ENCODE peak calls at places on chromosomes 16 and 17, in nine cellular contexts. X, A, O, K, B, Z, H, Y and Q are unnamed samples.

GRCh38 chr17:17751996-17752821 is 71.0 kb downstream of the RAI1 start:
- DNase-seq in X (peak), A (peak), O (peak), K (peak), B (peak), Z (peak), H (peak), Y (peak), Q (peak)

GRCh38 chr16:84821179-84821578 is 1.4 kb downstream of the CRISPLD2 start:
- DNase-seq in X (no peak), A (no peak), O (no peak), K (no peak), B (no peak), Z (no peak), H (no peak), Y (no peak), Q (no peak)

GRCh38 chr17:65220732-65221131 is 83.6 kb downstream of the RGS9 start:
- DNase-seq in X (no peak), A (no peak), O (no peak), K (no peak), B (no peak), Z (no peak), H (no peak), Y (no peak), Q (no peak)

GRCh38 chr17:78400581-78401240 is 22.3 kb downstream of the PGS1 start:
- DNase-seq in X (no peak), A (no peak), O (no peak), K (no peak), B (no peak), Z (no peak), H (no peak), Y (no peak), Q (no peak)

GRCh38 chr17:4101127-4101798 is 41.6 kb downstream of the ZZEF1 start:
- DNase-seq in X (no peak), A (no peak), O (no peak), K (peak), B (no peak), Z (peak), H (no peak), Y (no peak), Q (no peak)

GRCh38 chr16:86789621-86790051 is 211.3 kb downstream of the FOXL1 start:
- DNase-seq in X (no peak), A (no peak), O (no peak), K (peak), B (no peak), Z (no peak), H (no peak), Y (no peak), Q (no peak)

GRCh38 chr17:44522883-44523671 is 19.9 kb upstream of the GPATCH8 start:
- DNase-seq in X (peak), A (no peak), O (no peak), K (peak), B (peak), Z (peak), H (no peak), Y (peak), Q (no peak)

GRCh38 chr17:81116704-81117103 is 48.6 kb upstream of the PVALEF start:
- DNase-seq in X (no peak), A (no peak), O (no peak), K (no peak), B (no peak), Z (no peak), H (no peak), Y (no peak), Q (no peak)

GRCh38 chr16:81926036-81926435 is 85.2 kb downstream of the SDR42E1 start:
- DNase-seq in X (no peak), A (no peak), O (no peak), K (no peak), B (no peak), Z (no peak), H (peak), Y (no peak), Q (no peak)

GRCh38 chr16:67237396-67238277 is 9.6 kb downstream of the FHOD1 start:
- DNase-seq in X (no peak), A (no peak), O (no peak), K (no peak), B (no peak), Z (no peak), H (no peak), Y (no peak), Q (no peak)

GRCh38 chr16:67238806-67239470 is 8.3 kb downstream of the FHOD1 start:
- DNase-seq in X (no peak), A (no peak), O (no peak), K (no peak), B (no peak), Z (no peak), H (no peak), Y (no peak), Q (no peak)

GRCh38 chr16:67236551-67237395 is 9.8 kb downstream of the TMEM208 start:
- DNase-seq in X (peak), A (no peak), O (no peak), K (peak), B (peak), Z (peak), H (no peak), Y (peak), Q (peak)

GRCh38 chr16:67235816-67236547 is 9.1 kb downstream of the TMEM208 start:
- DNase-seq in X (no peak), A (no peak), O (no peak), K (no peak), B (no peak), Z (no peak), H (no peak), Y (peak), Q (no peak)

DNA sequence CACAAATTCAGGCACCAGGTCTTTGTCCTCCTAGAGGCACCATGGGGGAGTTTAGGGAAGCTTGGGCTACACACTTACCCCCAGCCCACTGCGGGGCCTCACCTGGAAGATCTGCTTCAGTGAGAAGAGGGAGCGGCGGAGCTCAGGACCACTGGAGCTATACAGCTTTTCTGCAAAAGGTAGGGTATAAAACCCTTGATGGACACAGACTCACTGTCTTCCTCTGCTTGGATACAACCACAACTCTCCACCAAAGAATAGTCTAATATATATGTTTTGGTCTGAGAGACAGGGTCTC is 9.1 kb downstream of the FHOD1 start:
- DNase-seq in X (no peak), A (no peak), O (no peak), K (no peak), B (no peak), Z (no peak), H (no peak), Y (no peak), Q (no peak)
- TF ChIP-seq CTCF in X (no peak), A (no peak), O (no peak), K (no peak), B (no peak), Z (no peak), H (no peak), Y (no peak), Q (no peak)

DNA sequence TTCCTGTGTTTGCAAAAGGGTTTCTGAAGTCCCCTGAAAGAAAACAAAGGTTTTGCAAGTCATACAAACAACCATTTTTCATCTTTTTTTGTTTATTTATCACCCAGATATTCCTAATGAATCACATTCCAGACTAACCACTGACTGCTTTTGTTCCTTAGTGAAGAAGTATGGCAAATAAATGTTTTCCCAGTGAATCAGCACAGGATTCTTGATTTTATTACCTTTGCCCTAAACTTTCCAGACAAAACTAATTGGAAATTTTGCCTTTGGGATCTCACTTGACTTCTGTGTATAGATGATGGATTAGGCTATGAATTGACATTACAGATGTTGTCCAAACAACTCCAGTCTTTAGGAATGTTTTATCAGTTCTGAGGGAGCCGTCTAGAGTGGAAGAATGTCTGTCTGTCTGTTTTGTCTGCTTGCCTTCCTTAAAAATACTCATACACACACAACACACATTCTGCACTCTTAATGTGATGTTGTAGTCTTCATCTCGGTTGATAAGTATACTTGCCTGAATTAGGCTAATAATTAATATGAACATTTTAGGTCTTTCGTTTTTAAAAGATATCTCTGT is 48.9 kb downstream of the VMP1 start:
- DNase-seq in X (peak), A (no peak), O (no peak), K (peak), B (no peak), Z (peak), H (no peak), Y (no peak), Q (no peak)
- TF ChIP-seq CTCF in X (no peak), A (no peak), O (no peak), K (no peak), B (no peak), Z (no peak), H (no peak), Y (no peak), Q (no peak)

GRCh38 chr17:11797803-11798202 is 199.5 kb downstream of the ZNF18 start:
- DNase-seq in X (no peak), A (no peak), O (no peak), K (no peak), B (no peak), Z (no peak), H (no peak), Y (no peak), Q (no peak)
- TF ChIP-seq CTCF in X (no peak), A (no peak), O (peak), K (peak), B (peak), Z (no peak), H (no peak), Y (peak), Q (peak)

GRCh38 chr17:45763182-45763581 is 20.9 kb upstream of the CRHR1 start:
- DNase-seq in X (no peak), A (no peak), O (no peak), K (no peak), B (no peak), Z (no peak), H (no peak), Y (no peak), Q (no peak)

GRCh38 chr17:45770632-45771472 is 13.3 kb upstream of the CRHR1 start:
- DNase-seq in X (no peak), A (no peak), O (no peak), K (no peak), B (peak), Z (no peak), H (no peak), Y (peak), Q (no peak)

GRCh38 chr17:45764479-45764878 is 19.6 kb upstream of the CRHR1 start:
- DNase-seq in X (no peak), A (no peak), O (no peak), K (no peak), B (no peak), Z (no peak), H (no peak), Y (no peak), Q (no peak)

GRCh38 chr17:45771473-45771959 is 12.6 kb upstream of the CRHR1 start:
- DNase-seq in X (no peak), A (no peak), O (no peak), K (no peak), B (peak), Z (no peak), H (no peak), Y (peak), Q (no peak)

DNA sequence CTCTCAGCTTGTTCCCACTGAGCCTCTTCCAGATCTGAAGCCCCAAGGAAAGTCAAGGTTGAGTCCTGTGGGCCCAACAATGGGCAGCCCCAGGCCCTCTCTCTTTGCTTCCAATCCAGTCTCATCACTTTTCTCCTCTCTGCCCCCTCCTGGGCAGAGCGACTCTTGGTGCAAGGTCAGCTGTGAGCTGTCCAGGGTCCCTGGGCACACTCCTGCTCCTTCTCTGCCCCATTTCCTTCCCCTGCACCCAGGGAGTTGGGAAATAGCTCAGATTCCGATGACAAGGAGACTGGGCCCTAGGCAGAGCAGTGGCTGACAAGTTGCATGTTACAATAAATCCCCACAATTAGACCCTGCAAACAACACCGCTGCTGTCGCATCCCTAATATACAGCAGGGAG is 16.1 kb upstream of the CRHR1 start:
- DNase-seq in X (no peak), A (no peak), O (no peak), K (no peak), B (no peak), Z (no peak), H (no peak), Y (peak), Q (no peak)
- TF ChIP-seq CTCF in X (no peak), A (no peak), O (no peak), K (peak), B (no peak), Z (no peak), H (no peak), Y (peak), Q (no peak)

GRCh38 chr17:75518983-75519540 is 2.7 kb downstream of the TSEN54 start:
- DNase-seq in X (no peak), A (no peak), O (no peak), K (no peak), B (no peak), Z (no peak), H (no peak), Y (no peak), Q (no peak)
- TF ChIP-seq CTCF in X (no peak), A (no peak), O (no peak), K (no peak), B (no peak), Z (no peak), H (no peak), Y (peak), Q (no peak)

GRCh38 chr17:34163681-34164080 is 91.4 kb upstream of the CCL2 start:
- DNase-seq in X (peak), A (no peak), O (no peak), K (no peak), B (no peak), Z (peak), H (no peak), Y (peak), Q (no peak)
- TF ChIP-seq CTCF in X (peak), A (peak), O (no peak), K (peak), B (peak), Z (peak), H (no peak), Y (peak), Q (peak)